ENCODE peak calls at places on chromosomes 16 and 17, in eight cellular contexts. One of them, this sample, is unnamed.

GRCh38 chr16:26133401-26133800 is 441.6 kb downstream of the HS3ST4 start:
- DNase-seq in AG04449: no peak
- DNase-seq in astrocyte of the spinal cord: no peak
- DNase-seq in progenitor cell of endocrine pancreas: no peak
- DNase-seq in NCI-H345: no peak
- DNase-seq in stimulated activated CD4-positive, alpha-beta T cell treated with anti-CD3 and anti-CD28 coated beads, Interleukin-1b, Interleukin-23, amount 100 ng/mL, for 1 hour: no peak
- DNase-seq in cardiac fibroblast: no peak
- DNase-seq in non-pigmented ciliary epithelial cell: no peak
- DNase-seq in this sample: no peak

GRCh38 chr17:76841776-76842405 is 26.3 kb upstream of the MGAT5B start:
- DNase-seq in AG04449: no peak
- DNase-seq in astrocyte of the spinal cord: no peak
- DNase-seq in progenitor cell of endocrine pancreas: no peak
- DNase-seq in non-pigmented ciliary epithelial cell: no peak
- DNase-seq in NCI-H345: no peak
- DNase-seq in cardiac fibroblast: no peak
- DNase-seq in stimulated activated CD4-positive, alpha-beta T cell treated with anti-CD3 and anti-CD28 coated beads, Interleukin-1b, Interleukin-23, amount 100 ng/mL, for 1 hour: no peak
- DNase-seq in this sample: no peak

GRCh38 chr17:81961087-81961514 is at the start of gene NOTUM:
- DNase-seq in AG04449: no peak
- DNase-seq in stimulated activated CD4-positive, alpha-beta T cell treated with anti-CD3 and anti-CD28 coated beads, Interleukin-1b, Interleukin-23, amount 100 ng/mL, for 1 hour: no peak
- DNase-seq in NCI-H345: no peak
- DNase-seq in cardiac fibroblast: no peak
- DNase-seq in astrocyte of the spinal cord: no peak
- DNase-seq in non-pigmented ciliary epithelial cell: no peak
- DNase-seq in progenitor cell of endocrine pancreas: no peak
- DNase-seq in this sample: no peak

GRCh38 chr17:36136031-36136430 is 32.4 kb downstream of the CCL4 start:
- DNase-seq in non-pigmented ciliary epithelial cell: no peak
- DNase-seq in AG04449: no peak
- DNase-seq in progenitor cell of endocrine pancreas: no peak
- DNase-seq in astrocyte of the spinal cord: no peak
- DNase-seq in cardiac fibroblast: no peak
- DNase-seq in stimulated activated CD4-positive, alpha-beta T cell treated with anti-CD3 and anti-CD28 coated beads, Interleukin-1b, Interleukin-23, amount 100 ng/mL, for 1 hour: no peak
- DNase-seq in NCI-H345: no peak
- DNase-seq in this sample: no peak

GRCh38 chr17:55601874-55602364 is 90.7 kb upstream of the SMIM36 start:
- DNase-seq in AG04449: no peak
- DNase-seq in progenitor cell of endocrine pancreas: no peak
- DNase-seq in NCI-H345: no peak
- DNase-seq in cardiac fibroblast: peak; percentile 74
- DNase-seq in stimulated activated CD4-positive, alpha-beta T cell treated with anti-CD3 and anti-CD28 coated beads, Interleukin-1b, Interleukin-23, amount 100 ng/mL, for 1 hour: no peak
- DNase-seq in astrocyte of the spinal cord: peak; percentile 71
- DNase-seq in non-pigmented ciliary epithelial cell: no peak
- DNase-seq in this sample: no peak

GRCh38 chr17:58758890-58759289 is 3.2 kb downstream of the PPM1E start:
- DNase-seq in stimulated activated CD4-positive, alpha-beta T cell treated with anti-CD3 and anti-CD28 coated beads, Interleukin-1b, Interleukin-23, amount 100 ng/mL, for 1 hour: no peak
- DNase-seq in NCI-H345: no peak
- DNase-seq in progenitor cell of endocrine pancreas: no peak
- DNase-seq in AG04449: no peak
- DNase-seq in cardiac fibroblast: no peak
- DNase-seq in non-pigmented ciliary epithelial cell: no peak
- DNase-seq in astrocyte of the spinal cord: no peak
- DNase-seq in this sample: no peak

GRCh38 chr16:65739518-65739917 is 617.7 kb upstream of the CDH11 start:
- DNase-seq in astrocyte of the spinal cord: no peak
- DNase-seq in progenitor cell of endocrine pancreas: no peak
- DNase-seq in stimulated activated CD4-positive, alpha-beta T cell treated with anti-CD3 and anti-CD28 coated beads, Interleukin-1b, Interleukin-23, amount 100 ng/mL, for 1 hour: no peak
- DNase-seq in cardiac fibroblast: no peak
- DNase-seq in NCI-H345: no peak
- DNase-seq in AG04449: no peak
- DNase-seq in non-pigmented ciliary epithelial cell: no peak
- DNase-seq in this sample: no peak

GRCh38 chr17:44122825-44123355 is 551 bp downstream of the HDAC5 start:
- DNase-seq in progenitor cell of endocrine pancreas: no peak
- DNase-seq in astrocyte of the spinal cord: no peak
- DNase-seq in AG04449: no peak
- DNase-seq in non-pigmented ciliary epithelial cell: no peak
- DNase-seq in stimulated activated CD4-positive, alpha-beta T cell treated with anti-CD3 and anti-CD28 coated beads, Interleukin-1b, Interleukin-23, amount 100 ng/mL, for 1 hour: no peak
- DNase-seq in cardiac fibroblast: no peak
- DNase-seq in NCI-H345: no peak
- DNase-seq in this sample: no peak

GRCh38 chr16:72468582-72468981 is 296.6 kb upstream of the PMFBP1 start:
- DNase-seq in non-pigmented ciliary epithelial cell: no peak
- DNase-seq in cardiac fibroblast: peak; percentile 16
- DNase-seq in astrocyte of the spinal cord: no peak
- DNase-seq in progenitor cell of endocrine pancreas: no peak
- DNase-seq in NCI-H345: no peak
- DNase-seq in AG04449: no peak
- DNase-seq in stimulated activated CD4-positive, alpha-beta T cell treated with anti-CD3 and anti-CD28 coated beads, Interleukin-1b, Interleukin-23, amount 100 ng/mL, for 1 hour: no peak
- DNase-seq in this sample: no peak

GRCh38 chr17:40895106-40895730 is 10.2 kb upstream of the KRT20 start:
- DNase-seq in astrocyte of the spinal cord: no peak
- DNase-seq in AG04449: no peak
- DNase-seq in progenitor cell of endocrine pancreas: no peak
- DNase-seq in NCI-H345: no peak
- DNase-seq in stimulated activated CD4-positive, alpha-beta T cell treated with anti-CD3 and anti-CD28 coated beads, Interleukin-1b, Interleukin-23, amount 100 ng/mL, for 1 hour: no peak
- DNase-seq in non-pigmented ciliary epithelial cell: no peak
- DNase-seq in cardiac fibroblast: no peak
- DNase-seq in this sample: no peak

GRCh38 chr16:30903596-30903995 is 7.2 kb downstream of the CTF1 start:
- DNase-seq in cardiac fibroblast: peak; percentile 41
- DNase-seq in astrocyte of the spinal cord: no peak
- DNase-seq in NCI-H345: no peak
- DNase-seq in non-pigmented ciliary epithelial cell: no peak
- DNase-seq in AG04449: no peak
- DNase-seq in progenitor cell of endocrine pancreas: no peak
- DNase-seq in stimulated activated CD4-positive, alpha-beta T cell treated with anti-CD3 and anti-CD28 coated beads, Interleukin-1b, Interleukin-23, amount 100 ng/mL, for 1 hour: no peak
- DNase-seq in this sample: no peak

GRCh38 chr17:75365931-75366275 is 39.6 kb downstream of the GRB2 start:
- DNase-seq in non-pigmented ciliary epithelial cell: no peak
- DNase-seq in stimulated activated CD4-positive, alpha-beta T cell treated with anti-CD3 and anti-CD28 coated beads, Interleukin-1b, Interleukin-23, amount 100 ng/mL, for 1 hour: no peak
- DNase-seq in NCI-H345: no peak
- DNase-seq in cardiac fibroblast: no peak
- DNase-seq in progenitor cell of endocrine pancreas: no peak
- DNase-seq in AG04449: no peak
- DNase-seq in astrocyte of the spinal cord: no peak
- DNase-seq in this sample: no peak

GRCh38 chr17:2302740-2303277 is 776 bp downstream of the SMG6 start:
- DNase-seq in astrocyte of the spinal cord: peak; percentile 22
- DNase-seq in cardiac fibroblast: no peak
- DNase-seq in AG04449: no peak
- DNase-seq in non-pigmented ciliary epithelial cell: no peak
- DNase-seq in stimulated activated CD4-positive, alpha-beta T cell treated with anti-CD3 and anti-CD28 coated beads, Interleukin-1b, Interleukin-23, amount 100 ng/mL, for 1 hour: no peak
- DNase-seq in progenitor cell of endocrine pancreas: no peak
- DNase-seq in NCI-H345: no peak
- DNase-seq in this sample: no peak

This sample was measured in NCI-H187 treated with DMSO at 0.1 percent for 48 hours.